ENCODE peak calls at places on chromosomes 16 and 17, in five cellular contexts. U, T, O, D and R are unnamed samples.

GRCh38 chr16:56609463-56609921 is 1.1 kb downstream of the MT2A start:
- DNase-seq in O (peak), T (peak), D (peak), U (peak), R (peak)

GRCh38 chr17:15516150-15516549 is 47.1 kb downstream of the TVP23C start:
- DNase-seq in T (no peak), D (peak), U (no peak), O (no peak), R (no peak)

GRCh38 chr16:64925166-64925565 is 196.7 kb downstream of the CDH11 start:
- DNase-seq in T (no peak), D (no peak), O (peak), U (no peak), R (no peak)

GRCh38 chr16:53129281-53130192 is 74.7 kb downstream of the CHD9 start:
- DNase-seq in O (peak), U (no peak), D (peak), T (peak), R (peak)

GRCh38 chr17:28405632-28406477 is at the start of gene SLC46A1:
- DNase-seq in U (peak), O (peak), T (peak), D (no peak), R (peak)

GRCh38 chr17:75440738-75441448 is 15.5 kb upstream of the TMEM94 start:
- DNase-seq in U (no peak), T (no peak), D (peak), O (no peak), R (no peak)

GRCh38 chr16:4365615-4366014 is 6.0 kb upstream of the VASN start:
- DNase-seq in T (no peak), O (no peak), D (no peak), U (no peak), R (no peak)

GRCh38 chr17:2251098-2251497 is 52.5 kb downstream of the SMG6 start:
- DNase-seq in U (no peak), O (no peak), T (no peak), D (peak), R (no peak)

GRCh38 chr16:4465977-4466779 is 8.2 kb downstream of the NMRAL1 start:
- DNase-seq in D (peak), O (no peak), U (no peak), T (no peak), R (no peak)

GRCh38 chr16:53159781-53160436 is 105.1 kb downstream of the CHD9 start:
- DNase-seq in D (peak), U (peak), T (peak), O (peak), R (peak)

GRCh38 chr17:15498107-15498506 is 30.7 kb upstream of the CDRT4 start:
- DNase-seq in U (no peak), T (no peak), D (peak), O (peak), R (no peak)

GRCh38 chr16:67278773-67279295 is 498 bp upstream of the PLEKHG4 start:
- DNase-seq in U (no peak), O (no peak), D (no peak), T (peak), R (no peak)

GRCh38 chr17:49497147-49498036 is 2.3 kb downstream of the NGFR start:
- DNase-seq in O (peak), T (peak), D (peak), U (peak), R (no peak)